ENCODE peak calls at places on chromosomes 7 and 10, in seven cellular contexts. One of them, this sample, is unnamed.

GRCh38 chr7:2012981-2013380 is 219.8 kb downstream of the MAD1L1 start:
- DNase-seq in iris pigment epithelial cell: peak; percentile 54
- DNase-seq in AG10803: peak; percentile 42
- DNase-seq in mucosa of descending colon: no peak
- DNase-seq in C1 segment of cervical spinal cord: no peak
- DNase-seq in Caki2: no peak
- DNase-seq in cardiac fibroblast: peak; percentile 48
- DNase-seq in this sample: peak; percentile 90

GRCh38 chr7:106757846-106758245 is 96.9 kb upstream of the CCDC71L start:
- DNase-seq in mucosa of descending colon: no peak
- DNase-seq in cardiac fibroblast: peak; percentile 73
- DNase-seq in C1 segment of cervical spinal cord: no peak
- DNase-seq in Caki2: no peak
- DNase-seq in iris pigment epithelial cell: peak; percentile 65
- DNase-seq in AG10803: peak; percentile 82
- DNase-seq in this sample: no peak

GRCh38 chr7:149799397-149800168 is 26.2 kb upstream of the ZNF467 start:
- DNase-seq in iris pigment epithelial cell: no peak
- DNase-seq in C1 segment of cervical spinal cord: no peak
- DNase-seq in AG10803: no peak
- DNase-seq in mucosa of descending colon: no peak
- DNase-seq in Caki2: no peak
- DNase-seq in cardiac fibroblast: peak; percentile 7
- DNase-seq in this sample: no peak

GRCh38 chr10:133236411-133237240 is 1.0 kb upstream of the VENTX start:
- DNase-seq in cardiac fibroblast: no peak
- DNase-seq in mucosa of descending colon: peak; percentile 45
- DNase-seq in AG10803: no peak
- DNase-seq in iris pigment epithelial cell: no peak
- DNase-seq in Caki2: no peak
- DNase-seq in C1 segment of cervical spinal cord: no peak
- DNase-seq in this sample: no peak

GRCh38 chr10:31272841-31273240 is 46.2 kb upstream of the ZEB1 start:
- DNase-seq in mucosa of descending colon: no peak
- DNase-seq in cardiac fibroblast: peak; percentile 58
- DNase-seq in iris pigment epithelial cell: no peak
- DNase-seq in C1 segment of cervical spinal cord: no peak
- DNase-seq in AG10803: no peak
- DNase-seq in Caki2: no peak
- DNase-seq in this sample: no peak

GRCh38 chr10:76491216-76491615 is 1059.8 kb downstream of the LRMDA start:
- DNase-seq in cardiac fibroblast: peak; percentile 69
- DNase-seq in Caki2: peak; percentile 15
- DNase-seq in C1 segment of cervical spinal cord: no peak
- DNase-seq in mucosa of descending colon: no peak
- DNase-seq in iris pigment epithelial cell: peak; percentile 62
- DNase-seq in AG10803: no peak
- DNase-seq in this sample: peak; percentile 51

GRCh38 chr7:155508372-155509024 is 37.9 kb downstream of the CNPY1 start:
- DNase-seq in cardiac fibroblast: no peak
- DNase-seq in Caki2: no peak
- DNase-seq in mucosa of descending colon: no peak
- DNase-seq in C1 segment of cervical spinal cord: no peak
- DNase-seq in AG10803: no peak
- DNase-seq in iris pigment epithelial cell: no peak
- DNase-seq in this sample: no peak

GRCh38 chr10:58157076-58157766 is 110.5 kb downstream of the IPMK start:
- DNase-seq in AG10803: peak; percentile 100
- DNase-seq in cardiac fibroblast: peak; percentile 98
- DNase-seq in Caki2: peak; percentile 60
- DNase-seq in C1 segment of cervical spinal cord: no peak
- DNase-seq in iris pigment epithelial cell: peak; percentile 96
- DNase-seq in mucosa of descending colon: no peak
- DNase-seq in this sample: peak; percentile 98

GRCh38 chr10:1289591-1289990 is 233.4 kb downstream of the WDR37 start:
- DNase-seq in AG10803: no peak
- DNase-seq in cardiac fibroblast: no peak
- DNase-seq in mucosa of descending colon: no peak
- DNase-seq in C1 segment of cervical spinal cord: no peak
- DNase-seq in Caki2: no peak
- DNase-seq in iris pigment epithelial cell: no peak
- DNase-seq in this sample: peak; percentile 16

GRCh38 chr10:84243759-84244158 is 1.1 kb upstream of the RGR start:
- DNase-seq in iris pigment epithelial cell: no peak
- DNase-seq in C1 segment of cervical spinal cord: no peak
- DNase-seq in mucosa of descending colon: no peak
- DNase-seq in cardiac fibroblast: no peak
- DNase-seq in AG10803: no peak
- DNase-seq in Caki2: no peak
- DNase-seq in this sample: peak; percentile 19